ENCODE peak calls at places on chromosome 3, in ten cellular contexts. A is D721Med, D is T-helper 1 cell, F is NCI-H1417, M is NCI-H1092, G is amniotic stem cell, L is epithelial cell of esophagus, O is substantia nigra, P is IMR-90, Z is HTR-8/SVneo. C is an unnamed sample.

GRCh38 chr3:65245133-65246076 is 557.6 kb upstream of the ADAMTS9 start:
- DNase-seq in D (no peak), G (peak; percentile 6), F (no peak), O (no peak), A (no peak), P (peak; percentile 1), Z (no peak), L (peak; percentile 17), M (no peak), C (no peak)

GRCh38 chr3:58989173-58989572 is 60.7 kb downstream of the CFAP20DC start:
- DNase-seq in M (no peak), O (no peak), A (no peak), Z (no peak), G (no peak), D (no peak), L (peak; percentile 71), F (no peak), P (peak; percentile 87), C (peak; percentile 49)

GRCh38 chr3:70249509-70250160 is 62.8 kb downstream of the MDFIC2 start:
- DNase-seq in L (no peak), D (no peak), M (no peak), F (peak; percentile 34), P (no peak), A (no peak), Z (peak; percentile 19), O (no peak), G (no peak), C (no peak)

GRCh38 chr3:179949428-179949827 is 87.3 kb downstream of the PEX5L start:
- DNase-seq in F (peak; percentile 85), L (no peak), Z (no peak), M (peak; percentile 64), P (no peak), A (no peak), O (no peak), G (no peak), D (no peak), C (no peak)

GRCh38 chr3:195015021-195015420 is 255.9 kb downstream of the XXYLT1 start:
- DNase-seq in L (peak; percentile 45), A (no peak), F (no peak), M (no peak), G (no peak), O (no peak), P (no peak), D (no peak), Z (no peak), C (no peak)

GRCh38 chr3:46089237-46090011 is 62.1 kb upstream of the XCR1 start:
- DNase-seq in O (peak; percentile 29), A (no peak), D (no peak), P (peak; percentile 93), G (peak; percentile 29), Z (peak; percentile 14), L (peak; percentile 93), F (no peak), M (no peak), C (no peak)

GRCh38 chr3:141050576-141050912 is 603 bp upstream of the SPSB4 start:
- DNase-seq in P (no peak), D (no peak), M (no peak), A (no peak), G (no peak), L (no peak), F (no peak), Z (no peak), O (no peak), C (no peak)

GRCh38 chr3:28050895-28051294 is 190.5 kb upstream of the CMC1 start:
- DNase-seq in L (peak; percentile 98), Z (no peak), G (no peak), M (no peak), D (no peak), A (no peak), P (peak; percentile 5), O (no peak), F (peak; percentile 2), C (peak; percentile 90)

GRCh38 chr3:127544151-127544805 is 46.3 kb downstream of the TPRA1 start:
- DNase-seq in L (peak; percentile 73), F (peak; percentile 91), M (peak; percentile 64), O (peak; percentile 70), A (peak; percentile 98), Z (peak; percentile 82), P (peak; percentile 60), G (peak; percentile 13), D (peak; percentile 40), C (peak; percentile 23)

GRCh38 chr3:187929115-187929828 is 184.0 kb upstream of the BCL6 start:
- DNase-seq in F (no peak), A (no peak), D (no peak), Z (no peak), P (no peak), M (no peak), G (no peak), O (no peak), L (no peak), C (no peak)

GRCh38 chr3:102415553-102415952 is 19.3 kb upstream of the ZPLD1 start:
- DNase-seq in D (no peak), Z (no peak), P (no peak), A (no peak), O (no peak), F (no peak), G (no peak), L (no peak), M (no peak), C (no peak)

GRCh38 chr3:127036209-127037020 is 53.5 kb downstream of the PLXNA1 start:
- DNase-seq in G (no peak), Z (no peak), F (no peak), P (no peak), D (no peak), O (no peak), A (no peak), L (no peak), M (no peak), C (no peak)

GRCh38 chr3:123880998-123881561 is 3.1 kb downstream of the MYLK start:
- DNase-seq in P (peak; percentile 63), D (no peak), F (peak; percentile 43), Z (no peak), A (no peak), M (no peak), L (peak; percentile 42), O (peak; percentile 20), G (no peak), C (no peak)

GRCh38 chr3:133987933-133988484 is 41.7 kb downstream of the SLCO2A1 start:
- DNase-seq in Z (no peak), L (no peak), M (no peak), A (no peak), F (no peak), O (no peak), G (no peak), D (no peak), P (no peak), C (no peak)

GRCh38 chr3:29922990-29923746 is 642.3 kb downstream of the RBMS3 start:
- DNase-seq in F (no peak), D (no peak), M (no peak), O (no peak), P (peak; percentile 95), L (peak; percentile 94), G (peak; percentile 22), A (no peak), Z (peak; percentile 47), C (peak; percentile 93)

GRCh38 chr3:178325330-178325729 is 210.9 kb upstream of the KCNMB2 start:
- DNase-seq in O (no peak), Z (no peak), A (no peak), F (peak; percentile 59), G (no peak), L (peak; percentile 27), D (no peak), M (no peak), P (peak; percentile 64), C (peak; percentile 20)

GRCh38 chr3:45575491-45575923 is 19.0 kb upstream of the LIMD1 start:
- DNase-seq in M (no peak), F (no peak), L (no peak), D (no peak), Z (no peak), G (no peak), P (no peak), O (no peak), A (no peak), C (peak; percentile 37)

GRCh38 chr3:41726891-41727290 is 235.0 kb downstream of the ULK4 start:
- DNase-seq in G (no peak), P (no peak), F (no peak), Z (no peak), D (no peak), A (no peak), L (peak; percentile 3), M (no peak), O (no peak), C (no peak)

GRCh38 chr3:46705751-46706572 is 4.8 kb downstream of the TMIE start:
- DNase-seq in O (no peak), Z (peak; percentile 64), G (peak; percentile 38), P (peak; percentile 59), D (no peak), F (peak; percentile 64), A (no peak), M (no peak), L (peak; percentile 74), C (no peak)

GRCh38 chr3:25572919-25573385 is 91.8 kb downstream of the TOP2B start:
- DNase-seq in M (no peak), A (no peak), O (no peak), D (no peak), Z (peak; percentile 37), P (peak; percentile 50), F (no peak), G (peak; percentile 46), L (no peak), C (no peak)

GRCh38 chr3:41464401-41464800 is 265.1 kb downstream of the CTNNB1 start:
- DNase-seq in G (no peak), P (peak; percentile 5), D (no peak), L (peak; percentile 50), M (no peak), Z (no peak), A (no peak), F (no peak), O (no peak), C (peak; percentile 23)

GRCh38 chr3:185815391-185816282 is 9.2 kb downstream of the IGF2BP2 start:
- DNase-seq in M (no peak), P (peak; percentile 52), O (no peak), G (no peak), L (no peak), F (no peak), Z (no peak), A (no peak), D (no peak), C (no peak)

C was measured in foreskin keratinocyte.